ENCODE peak calls at places on chromosomes 3 and 15, in five cellular contexts. One of them, this sample, is unnamed.

GRCh38 chr3:77102916-77103769 is 63.2 kb downstream of the ROBO2 start:
- DNase-seq in ascending aorta: no peak
- DNase-seq in LHCN-M2: no peak
- DNase-seq in NCI-H69: peak; percentile 80
- DNase-seq in progenitor cell of endocrine pancreas: no peak
- DNase-seq in this sample: no peak

GRCh38 chr3:61454806-61455205 is 106.6 kb upstream of the PTPRG start:
- DNase-seq in ascending aorta: no peak
- DNase-seq in LHCN-M2: no peak
- DNase-seq in NCI-H69: no peak
- DNase-seq in progenitor cell of endocrine pancreas: no peak
- DNase-seq in this sample: no peak

GRCh38 chr3:151171145-151171544 is 31.9 kb downstream of the GPR171 start:
- DNase-seq in ascending aorta: peak; percentile 66
- DNase-seq in LHCN-M2: no peak
- DNase-seq in NCI-H69: no peak
- DNase-seq in progenitor cell of endocrine pancreas: no peak
- DNase-seq in this sample: no peak

GRCh38 chr15:65101891-65102708 is 12.9 kb downstream of the UBAP1L start:
- DNase-seq in ascending aorta: no peak
- DNase-seq in LHCN-M2: no peak
- DNase-seq in NCI-H69: no peak
- DNase-seq in progenitor cell of endocrine pancreas: no peak
- DNase-seq in this sample: no peak

GRCh38 chr15:63948971-63949370 is 97.3 kb downstream of the DAPK2 start:
- DNase-seq in ascending aorta: no peak
- DNase-seq in LHCN-M2: peak; percentile 49
- DNase-seq in NCI-H69: no peak
- DNase-seq in progenitor cell of endocrine pancreas: no peak
- DNase-seq in this sample: no peak

GRCh38 chr3:196168808-196169391 is 42.3 kb downstream of the ZDHHC19 start:
- DNase-seq in ascending aorta: no peak
- DNase-seq in LHCN-M2: no peak
- DNase-seq in NCI-H69: peak; percentile 94
- DNase-seq in progenitor cell of endocrine pancreas: no peak
- DNase-seq in this sample: no peak

GRCh38 chr15:42154576-42155355 is 1.7 kb downstream of the PLA2G4F start:
- DNase-seq in ascending aorta: no peak
- DNase-seq in LHCN-M2: no peak
- DNase-seq in NCI-H69: peak; percentile 3
- DNase-seq in progenitor cell of endocrine pancreas: no peak
- DNase-seq in this sample: no peak

GRCh38 chr3:168096210-168096795 is 579 bp upstream of the GOLIM4 start:
- DNase-seq in ascending aorta: peak; percentile 81
- DNase-seq in LHCN-M2: peak; percentile 93
- DNase-seq in NCI-H69: peak; percentile 98
- DNase-seq in progenitor cell of endocrine pancreas: peak; percentile 29
- DNase-seq in this sample: no peak

GRCh38 chr3:71208273-71209095 is 375.0 kb downstream of the FOXP1 start:
- DNase-seq in ascending aorta: no peak
- DNase-seq in LHCN-M2: peak; percentile 63
- DNase-seq in NCI-H69: peak; percentile 92
- DNase-seq in progenitor cell of endocrine pancreas: peak; percentile 23
- DNase-seq in this sample: no peak

GRCh38 chr15:85377986-85378385 is 2.4 kb upstream of the AKAP13 start:
- DNase-seq in ascending aorta: no peak
- DNase-seq in LHCN-M2: no peak
- DNase-seq in NCI-H69: no peak
- DNase-seq in progenitor cell of endocrine pancreas: no peak
- DNase-seq in this sample: no peak

GRCh38 chr15:93209690-93210425 is 120.8 kb upstream of the RGMA start:
- DNase-seq in ascending aorta: no peak
- DNase-seq in LHCN-M2: no peak
- DNase-seq in NCI-H69: no peak
- DNase-seq in progenitor cell of endocrine pancreas: no peak
- DNase-seq in this sample: no peak

GRCh38 chr3:67875338-67875737 is 220.9 kb upstream of the SUCLG2 start:
- DNase-seq in ascending aorta: no peak
- DNase-seq in LHCN-M2: peak; percentile 82
- DNase-seq in NCI-H69: no peak
- DNase-seq in progenitor cell of endocrine pancreas: no peak
- DNase-seq in this sample: no peak

GRCh38 chr3:96986241-96986640 is 171.8 kb downstream of the EPHA6 start:
- DNase-seq in ascending aorta: no peak
- DNase-seq in LHCN-M2: no peak
- DNase-seq in NCI-H69: peak; percentile 4
- DNase-seq in progenitor cell of endocrine pancreas: no peak
- DNase-seq in this sample: no peak

GRCh38 chr15:90913398-90913944 is 10.4 kb downstream of the MAN2A2 start:
- DNase-seq in ascending aorta: no peak
- DNase-seq in LHCN-M2: no peak
- DNase-seq in NCI-H69: no peak
- DNase-seq in progenitor cell of endocrine pancreas: no peak
- DNase-seq in this sample: no peak

GRCh38 chr3:47533481-47533880 is 20.0 kb upstream of the ELP6 start:
- DNase-seq in ascending aorta: no peak
- DNase-seq in LHCN-M2: no peak
- DNase-seq in NCI-H69: no peak
- DNase-seq in progenitor cell of endocrine pancreas: no peak
- DNase-seq in this sample: no peak

GRCh38 chr3:37290551-37290950 is 116.2 kb upstream of the LRRFIP2 start:
- DNase-seq in ascending aorta: no peak
- DNase-seq in LHCN-M2: peak; percentile 78
- DNase-seq in NCI-H69: no peak
- DNase-seq in progenitor cell of endocrine pancreas: no peak
- DNase-seq in this sample: no peak

GRCh38 chr3:9179826-9180763 is 69.4 kb downstream of the SRGAP3 start:
- DNase-seq in ascending aorta: no peak
- DNase-seq in LHCN-M2: no peak
- DNase-seq in NCI-H69: no peak
- DNase-seq in progenitor cell of endocrine pancreas: no peak
- DNase-seq in this sample: no peak

GRCh38 chr3:16373270-16373785 is 108.3 kb downstream of the OXNAD1 start:
- DNase-seq in ascending aorta: no peak
- DNase-seq in LHCN-M2: no peak
- DNase-seq in NCI-H69: no peak
- DNase-seq in progenitor cell of endocrine pancreas: no peak
- DNase-seq in this sample: peak; percentile 32

GRCh38 chr3:74883690-74884089 is 269.2 kb upstream of the CNTN3 start:
- DNase-seq in ascending aorta: no peak
- DNase-seq in LHCN-M2: no peak
- DNase-seq in NCI-H69: peak; percentile 34
- DNase-seq in progenitor cell of endocrine pancreas: no peak
- DNase-seq in this sample: no peak

GRCh38 chr3:61564405-61565059 is 3.2 kb downstream of the PTPRG start:
- DNase-seq in ascending aorta: peak; percentile 90
- DNase-seq in LHCN-M2: peak; percentile 65
- DNase-seq in NCI-H69: peak; percentile 88
- DNase-seq in progenitor cell of endocrine pancreas: peak; percentile 82
- DNase-seq in this sample: no peak

GRCh38 chr15:62606376-62607164 is 436.0 kb upstream of the TPM1 start:
- DNase-seq in ascending aorta: no peak
- DNase-seq in LHCN-M2: peak; percentile 99
- DNase-seq in NCI-H69: no peak
- DNase-seq in progenitor cell of endocrine pancreas: no peak
- DNase-seq in this sample: no peak

GRCh38 chr3:147945968-147946519 is 536.9 kb downstream of the ZIC1 start:
- DNase-seq in ascending aorta: no peak
- DNase-seq in LHCN-M2: peak; percentile 96
- DNase-seq in NCI-H69: peak; percentile 18
- DNase-seq in progenitor cell of endocrine pancreas: no peak
- DNase-seq in this sample: no peak

GRCh38 chr3:31917303-31917903 is 63.7 kb downstream of the OSBPL10 start:
- DNase-seq in ascending aorta: no peak
- DNase-seq in LHCN-M2: no peak
- DNase-seq in NCI-H69: no peak
- DNase-seq in progenitor cell of endocrine pancreas: no peak
- DNase-seq in this sample: no peak

GRCh38 chr15:79050977-79051376 is 39.6 kb downstream of the RASGRF1 start:
- DNase-seq in ascending aorta: no peak
- DNase-seq in LHCN-M2: no peak
- DNase-seq in NCI-H69: no peak
- DNase-seq in progenitor cell of endocrine pancreas: no peak
- DNase-seq in this sample: no peak

This sample was measured in activated B cell treated with CpG ODN at 0.5 μM for 24 hours.